ENCODE peak calls at places on chromosomes 12 and 14, in ten cellular contexts. Q is lower lobe of right lung, P is colonic mucosa, T is body of pancreas, H is OCI-LY7, L is cardiac muscle cell, I is adipocyte, W is vagina, S is neuronal stem cell, E is K562. U is an unnamed sample. For H3K9me3, H3K4me1 and H3K36me3, the result is how much of the 10 kb centered on the place peaks cover.

GRCh38 chr14:33685026-33685425 is 265.8 kb downstream of the EGLN3 start:
- DNase-seq in Q (no peak), P (no peak), T (no peak), H (no peak), L (no peak), I (no peak), W (no peak), S (no peak), E (no peak), U (no peak)

GRCh38 chr12:5665615-5666014 is 233.7 kb downstream of the NTF3 start:
- DNase-seq in Q (no peak), P (no peak), T (no peak), H (no peak), L (no peak), I (peak), W (no peak), S (no peak), E (no peak), U (no peak)

GRCh38 chr12:102833687-102834435 is 83.2 kb downstream of the PAH start:
- DNase-seq in Q (no peak), P (no peak), T (no peak), H (no peak), L (peak), I (peak), W (no peak), S (peak), E (no peak), U (no peak)

GRCh38 chr14:105173901-105174894 is 5.6 kb upstream of the JAG2 start:
- DNase-seq in Q (no peak), P (no peak), T (no peak), H (peak), L (no peak), I (no peak), W (no peak), S (no peak), E (no peak), U (no peak)

GRCh38 chr12:110514363-110514762 is 12.2 kb downstream of the RAD9B start:
- DNase-seq in Q (no peak), P (no peak), T (no peak), H (no peak), L (no peak), I (no peak), W (no peak), S (no peak), E (no peak), U (no peak)

GRCh38 chr14:55720796-55721195 is 140.8 kb downstream of the KTN1 start:
- DNase-seq in Q (no peak), P (no peak), T (no peak), H (no peak), L (no peak), I (no peak), W (no peak), S (no peak), E (no peak), U (no peak)

GRCh38 chr12:59182191-59182590 is 261.9 kb upstream of the LRIG3 start:
- DNase-seq in Q (no peak), P (no peak), T (no peak), H (no peak), L (no peak), I (peak), W (no peak), S (no peak), E (no peak), U (no peak)

GRCh38 chr12:49828143-49829091 is at the start of gene NCKAP5L:
- DNase-seq in Q (peak), P (peak), T (peak), H (peak), L (peak), I (peak), W (peak), S (peak), E (peak), U (peak)

GRCh38 chr12:52228931-52229330 is 4.1 kb upstream of the KRT7 start:
- DNase-seq in Q (no peak), P (no peak), T (no peak), H (no peak), L (no peak), I (no peak), W (no peak), S (no peak), E (no peak), U (no peak)

GRCh38 chr14:35335388-35336092 is 43.4 kb downstream of the PSMA6 start:
- DNase-seq in Q (no peak), P (peak), T (peak), H (no peak), L (peak), I (no peak), W (no peak), S (no peak), E (no peak), U (no peak)

GRCh38 chr12:15541996-15542631 is 219.8 kb downstream of the PTPRO start:
- DNase-seq in Q (no peak), P (no peak), T (no peak), H (no peak), L (no peak), I (no peak), W (no peak), S (no peak), E (no peak), U (no peak)

GRCh38 chr12:59084758-59085383 is 164.6 kb upstream of the LRIG3 start:
- DNase-seq in Q (no peak), P (no peak), T (no peak), H (no peak), L (peak), I (peak), W (no peak), S (no peak), E (no peak), U (no peak)

GRCh38 chr14:35814371-35815005 is 5.4 kb upstream of the RALGAPA1 start:
- DNase-seq in Q (no peak), P (peak), T (peak), H (peak), L (peak), I (peak), W (no peak), S (peak), E (peak), U (peak)

GRCh38 chr12:25972783-25973182 is 14.3 kb downstream of the RASSF8 start:
- DNase-seq in Q (no peak), P (no peak), T (no peak), H (no peak), L (no peak), I (peak), W (no peak), S (no peak), E (no peak), U (no peak)

GRCh38 chr12:113818833-113819232 is 147.3 kb downstream of the RBM19 start:
- DNase-seq in Q (no peak), P (no peak), T (no peak), H (no peak), L (peak), I (no peak), W (no peak), S (peak), E (peak), U (peak)

GRCh38 chr14:51552275-51552674 is 99.4 kb upstream of the FRMD6 start:
- DNase-seq in Q (no peak), P (no peak), T (no peak), H (no peak), L (no peak), I (no peak), W (no peak), S (no peak), E (no peak), U (peak)

GRCh38 chr14:72774141-72774540 is 119.8 kb downstream of the DPF3 start:
- DNase-seq in Q (no peak), P (peak), T (no peak), H (no peak), L (no peak), I (no peak), W (no peak), S (no peak), E (no peak), U (no peak)

GRCh38 chr14:95282354-95282985 is 37.2 kb downstream of the CLMN start:
- DNase-seq in Q (no peak), P (no peak), T (no peak), H (no peak), L (peak), I (no peak), W (no peak), S (no peak), E (no peak), U (no peak)

GRCh38 chr12:44372259-44372658 is 503.9 kb downstream of the NELL2 start:
- DNase-seq in Q (no peak), P (no peak), T (no peak), H (no peak), L (no peak), I (peak), W (no peak), S (no peak), E (no peak), U (no peak)

GRCh38 chr12:132018193-132018916 is 68.6 kb downstream of the EP400 start:
- DNase-seq in Q (peak), P (no peak), T (no peak), H (no peak), L (no peak), I (no peak), W (no peak), S (no peak), E (peak), U (no peak)

GRCh38 chr12:124305136-124305535 is 10.2 kb downstream of the RFLNA start:
- DNase-seq in Q (peak), P (no peak), T (no peak), H (no peak), L (no peak), I (no peak), W (no peak), S (no peak), E (no peak), U (no peak)

GRCh38 chr14:42391146-42391821 is 784.6 kb downstream of the LRFN5 start:
- DNase-seq in Q (no peak), P (no peak), T (no peak), H (no peak), L (no peak), I (no peak), W (no peak), S (no peak), E (no peak), U (no peak)

GRCh38 chr12:108856428-108857157 is 790 bp downstream of the SSH1 start:
- DNase-seq in Q (peak), P (peak), T (peak), H (peak), L (peak), I (peak), W (peak), S (no peak), E (peak), U (peak)

GRCh38 chr14:21999400-21999799 is 325.8 kb upstream of the OR4E1 start:
- DNase-seq in Q (no peak), P (no peak), T (no peak), H (no peak), L (no peak), I (no peak), W (no peak), S (no peak), E (no peak), U (no peak)

GRCh38 chr12:92408072-92408900 is 262.6 kb upstream of the BTG1 start:
- DNase-seq in Q (no peak), P (peak), T (no peak), H (peak), L (no peak), I (peak), W (no peak), S (no peak), E (peak), U (peak)

GRCh38 chr12:101697930-101698781 is 716 bp downstream of the CHPT1 start:
- DNase-seq in Q (peak), P (peak), T (peak), H (peak), L (peak), I (peak), W (no peak), S (peak), E (peak), U (peak)

GRCh38 chr12:31020385-31021166 is 53.1 kb upstream of the DDX11 start:
- DNase-seq in Q (no peak), P (no peak), T (no peak), H (no peak), L (no peak), I (no peak), W (peak), S (no peak), E (no peak), U (no peak)

GRCh38 chr12:115801826-115802225 is 475.7 kb downstream of the MED13L start:
- DNase-seq in Q (no peak), P (no peak), T (no peak), H (no peak), L (no peak), I (no peak), W (no peak), S (no peak), E (no peak), U (no peak)

GRCh38 chr12:113700943-113701342 is 229.3 kb upstream of the LHX5 start:
- DNase-seq in Q (no peak), P (no peak), T (no peak), H (no peak), L (no peak), I (peak), W (no peak), S (no peak), E (no peak), U (no peak)

GRCh38 chr14:52003324-52003723 is 14.0 kb downstream of the RTRAF start:
- DNase-seq in Q (no peak), P (no peak), T (no peak), H (no peak), L (no peak), I (peak), W (no peak), S (no peak), E (no peak), U (no peak)

GRCh38 chr12:133231001-133231400 is 4.7 kb downstream of the ANHX start:
- DNase-seq in Q (no peak), P (no peak), T (no peak), H (no peak), L (no peak), I (no peak), W (no peak), S (no peak), E (no peak), U (no peak)
- H3K9me3 ChIP-seq in Q (under half), P (under half), T (under half), H (under half), L (under half), I (under half), W (under half), S (half or more), E (under half), U (under half)

GRCh38 chr12:45989857-45990467 is 412 bp downstream of the SCAF11 start:
- DNase-seq in Q (peak), P (peak), T (peak), H (no peak), L (no peak), I (peak), W (no peak), S (peak), E (peak), U (peak)
- H3K4me1 ChIP-seq in Q (under half), P (under half), T (under half), H (under half), L (under half), I (under half), W (under half), S (under half), E (under half), U (under half)

GRCh38 chr14:91322623-91323022 is 78.1 kb upstream of the GPR68 start:
- DNase-seq in Q (no peak), P (no peak), T (no peak), H (no peak), L (no peak), I (no peak), W (no peak), S (no peak), E (no peak), U (no peak)
- H3K36me3 ChIP-seq in Q (under half), P (under half), T (under half), H (half or more), L (under half), I (under half), W (under half), S (half or more), E (half or more), U (under half)

GRCh38 chr14:87397499-87397898 is 595.5 kb downstream of the GALC start:
- DNase-seq in Q (no peak), P (no peak), T (no peak), H (peak), L (no peak), I (no peak), W (no peak), S (no peak), E (no peak), U (no peak)
- H3K9me3 ChIP-seq in Q (under half), P (under half), T (under half), H (under half), L (under half), I (under half), W (under half), S (under half), E (under half), U (under half)

GRCh38 chr12:96466939-96467751 is 22.2 kb upstream of the CFAP54 start:
- DNase-seq in Q (no peak), P (no peak), T (no peak), H (no peak), L (no peak), I (no peak), W (no peak), S (no peak), E (no peak), U (no peak)
- H3K4me1 ChIP-seq in Q (under half), P (under half), T (under half), H (under half), L (under half), I (under half), W (under half), S (under half), E (under half), U (under half)

DNA sequence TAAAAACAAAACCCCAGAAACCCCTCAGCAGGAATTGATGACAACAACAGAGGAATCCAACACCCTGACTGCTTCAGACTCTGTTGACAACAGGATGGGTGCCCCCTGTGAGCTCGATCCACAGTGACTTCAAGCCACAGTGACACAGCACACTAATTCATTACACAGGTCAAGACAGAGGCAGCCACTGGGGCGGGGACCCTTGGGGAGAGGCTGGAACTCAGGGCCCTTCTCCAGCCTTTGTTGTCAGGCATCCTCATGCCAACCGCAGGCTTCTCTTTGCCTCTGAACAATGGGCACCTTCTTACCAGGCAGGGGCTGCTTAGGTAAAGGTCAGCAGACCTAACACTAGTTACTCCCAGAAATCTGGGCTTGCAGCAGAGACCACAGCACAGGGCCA is 37.6 kb downstream of the ACADS start:
- DNase-seq in Q (no peak), P (no peak), T (no peak), H (no peak), L (no peak), I (no peak), W (no peak), S (no peak), E (no peak), U (no peak)
- H3K36me3 ChIP-seq in Q (half or more), P (under half), T (under half), H (under half), L (under half), I (half or more), W (under half), S (under half), E (under half), U (under half)

GRCh38 chr12:130591736-130592135 is 124.4 kb downstream of the RIMBP2 start:
- DNase-seq in Q (no peak), P (no peak), T (no peak), H (no peak), L (no peak), I (no peak), W (no peak), S (no peak), E (no peak), U (peak)
- H3K9me3 ChIP-seq in Q (under half), P (under half), T (under half), H (under half), L (under half), I (under half), W (under half), S (under half), E (under half), U (under half)

GRCh38 chr14:99554184-99554583 is 49.8 kb downstream of the CCDC85C start:
- DNase-seq in Q (no peak), P (no peak), T (peak), H (no peak), L (no peak), I (no peak), W (no peak), S (no peak), E (no peak), U (no peak)
- H3K4me1 ChIP-seq in Q (under half), P (under half), T (half or more), H (under half), L (under half), I (under half), W (under half), S (under half), E (under half), U (under half)

U was measured in BE2C.